ENCODE peak calls at places on chromosomes 16 and 17, in nine cellular contexts. U is mucosa of gallbladder; I is NB4; A is NCI-H460; N is stimulated activated CD4-positive, alpha-beta T cell treated with anti-CD3 and anti-CD28 coated beads, TNF-alpha, amount 100 ng/mL, for 4 hours; Q is EL; Z is BE2C; G is breast epithelium; L is NCI-H1436. P is an unnamed sample.

GRCh38 chr16:24645739-24646645 is 83.5 kb upstream of the TNRC6A start:
- DNase-seq in U (peak; percentile 42), I (peak; percentile 11), A (peak; percentile 92), N (no peak), Q (peak; percentile 99), Z (no peak), G (no peak), L (no peak), P (no peak)

GRCh38 chr17:35038434-35038833 is 25.1 kb downstream of the RFFL start:
- DNase-seq in U (no peak), I (no peak), A (no peak), N (no peak), Q (no peak), Z (no peak), G (no peak), L (no peak), P (no peak)

GRCh38 chr16:8963825-8964441 is at the start of gene USP7:
- DNase-seq in U (peak; percentile 92), I (peak; percentile 94), A (peak; percentile 88), N (peak; percentile 89), Q (peak; percentile 90), Z (peak; percentile 96), G (peak; percentile 91), L (peak; percentile 74), P (peak; percentile 94)

GRCh38 chr16:787978-788398 is at the start of gene RPUSD1:
- DNase-seq in U (no peak), I (no peak), A (no peak), N (no peak), Q (no peak), Z (no peak), G (no peak), L (no peak), P (no peak)

GRCh38 chr17:27667656-27668487 is 36.9 kb downstream of the LGALS9 start:
- DNase-seq in U (no peak), I (no peak), A (no peak), N (no peak), Q (no peak), Z (no peak), G (no peak), L (no peak), P (no peak)

GRCh38 chr16:26859086-26859485 is 207.6 kb upstream of the C16orf82 start:
- DNase-seq in U (no peak), I (no peak), A (no peak), N (no peak), Q (no peak), Z (no peak), G (no peak), L (no peak), P (no peak)

GRCh38 chr16:53417011-53417410 is 17.3 kb upstream of the RBL2 start:
- DNase-seq in U (no peak), I (peak; percentile 57), A (no peak), N (no peak), Q (peak; percentile 2), Z (no peak), G (no peak), L (no peak), P (no peak)

GRCh38 chr16:20847577-20847976 is 41.2 kb downstream of the REXO5 start:
- DNase-seq in U (no peak), I (peak; percentile 30), A (no peak), N (no peak), Q (no peak), Z (no peak), G (no peak), L (no peak), P (no peak)

GRCh38 chr17:68101992-68102758 is 66.6 kb downstream of the KPNA2 start:
- DNase-seq in U (no peak), I (peak; percentile 30), A (no peak), N (no peak), Q (peak; percentile 17), Z (no peak), G (no peak), L (no peak), P (no peak)

P was measured in left lung.